ENCODE peak calls at places on chromosomes 2 and 18, in five cellular contexts. M is epithelial cell of esophagus, Y is cardiac fibroblast, V is GM13976, J is fibroblast of mammary gland. C is an unnamed sample.

GRCh38 chr2:97870396-97870843 is 125.3 kb downstream of the TMEM131 start:
- DNase-seq in Y (peak; percentile 70), M (peak; percentile 72), J (peak; percentile 90), V (peak; percentile 71), C (peak; percentile 87)

GRCh38 chr18:12904012-12904516 is 20.0 kb upstream of the PTPN2 start:
- DNase-seq in V (no peak), J (no peak), Y (peak; percentile 68), M (no peak), C (no peak)

GRCh38 chr18:46628206-46628605 is 28.8 kb downstream of the LOXHD1 start:
- DNase-seq in Y (no peak), J (no peak), M (no peak), V (no peak), C (no peak)

GRCh38 chr18:6069103-6069502 is 173.8 kb upstream of the TMEM200C start:
- DNase-seq in Y (no peak), J (no peak), V (no peak), M (no peak), C (no peak)

GRCh38 chr2:74516070-74516633 is 1.9 kb downstream of the TLX2 start:
- DNase-seq in Y (peak; percentile 59), M (peak; percentile 54), V (peak; percentile 93), J (peak; percentile 44), C (no peak)

GRCh38 chr2:100818606-100819364 is 1.2 kb upstream of the NPAS2 start:
- DNase-seq in Y (peak; percentile 93), J (peak; percentile 73), V (peak; percentile 45), M (peak; percentile 53), C (no peak)

GRCh38 chr2:225660262-225661091 is 261.0 kb downstream of the NYAP2 start:
- DNase-seq in M (peak; percentile 73), Y (peak; percentile 72), V (peak; percentile 63), J (peak; percentile 66), C (peak; percentile 9)

GRCh38 chr2:71730785-71731383 is 277.5 kb downstream of the DYSF start:
- DNase-seq in J (no peak), Y (no peak), V (no peak), M (no peak), C (no peak)

GRCh38 chr2:145597011-145597410 is 1077.1 kb upstream of the ZEB2 start:
- DNase-seq in J (peak; percentile 44), Y (no peak), M (peak; percentile 23), V (no peak), C (no peak)

GRCh38 chr2:110796724-110797301 is 64.4 kb downstream of the ACOXL start:
- DNase-seq in V (no peak), J (no peak), Y (no peak), M (no peak), C (no peak)

GRCh38 chr2:57776916-57777315 is 269.7 kb upstream of the VRK2 start:
- DNase-seq in M (no peak), Y (no peak), J (no peak), V (no peak), C (no peak)

GRCh38 chr2:9234680-9235387 is 28.2 kb downstream of the ASAP2 start:
- DNase-seq in V (no peak), J (peak; percentile 76), Y (peak; percentile 88), M (peak; percentile 93), C (no peak)

GRCh38 chr2:30800159-30800558 is 7.1 kb downstream of the CAPN13 start:
- DNase-seq in Y (no peak), V (no peak), J (no peak), M (no peak), C (no peak)

GRCh38 chr2:6747433-6747832 is 118.3 kb downstream of the CMPK2 start:
- DNase-seq in J (no peak), M (no peak), Y (no peak), V (no peak), C (no peak)

GRCh38 chr2:23513881-23514793 is 129.2 kb downstream of the KLHL29 start:
- DNase-seq in V (no peak), Y (no peak), J (no peak), M (no peak), C (no peak)

GRCh38 chr2:72237549-72237948 is 89.9 kb upstream of the CYP26B1 start:
- DNase-seq in M (no peak), V (no peak), Y (no peak), J (no peak), C (no peak)

GRCh38 chr2:83394134-83394965 is 1064.7 kb downstream of the SUCLG1 start:
- DNase-seq in M (no peak), J (no peak), V (no peak), Y (no peak), C (no peak)

GRCh38 chr2:187775651-187776050 is 221.4 kb upstream of the TFPI start:
- DNase-seq in V (no peak), Y (no peak), J (no peak), M (peak; percentile 49), C (no peak)

GRCh38 chr2:182649316-182649715 is 66.7 kb upstream of the DNAJC10 start:
- DNase-seq in J (peak; percentile 49), M (peak; percentile 42), Y (peak; percentile 79), V (peak; percentile 34), C (no peak)

GRCh38 chr18:961644-962355 is 57.1 kb downstream of the ADCYAP1 start:
- DNase-seq in J (peak; percentile 54), Y (peak; percentile 73), M (peak; percentile 33), V (peak; percentile 43), C (no peak)

GRCh38 chr2:67309281-67309680 is 87.9 kb upstream of the ETAA1 start:
- DNase-seq in M (peak; percentile 50), V (no peak), Y (no peak), J (peak; percentile 54), C (no peak)

GRCh38 chr18:55452123-55452611 is 135.8 kb downstream of the TCF4 start:
- DNase-seq in J (peak; percentile 60), Y (peak; percentile 35), M (peak; percentile 93), V (no peak), C (no peak)

GRCh38 chr2:38080346-38080745 is 4.4 kb upstream of the CYP1B1 start:
- DNase-seq in V (no peak), Y (no peak), M (no peak), J (no peak), C (no peak)

GRCh38 chr2:221596192-221596591 is 24.1 kb upstream of the EPHA4 start:
- DNase-seq in M (peak; percentile 85), V (no peak), J (peak; percentile 90), Y (peak; percentile 29), C (no peak)

GRCh38 chr2:164015328-164016123 is 279.7 kb upstream of the FIGN start:
- DNase-seq in V (peak; percentile 43), M (no peak), J (peak; percentile 24), Y (no peak), C (peak; percentile 96)

GRCh38 chr18:37402735-37403099 is 162.9 kb downstream of the CELF4 start:
- DNase-seq in J (no peak), Y (no peak), V (no peak), M (no peak), C (no peak)

GRCh38 chr18:54203914-54204313 is 20.6 kb downstream of the MBD2 start:
- DNase-seq in J (no peak), Y (no peak), M (no peak), V (no peak), C (no peak)

GRCh38 chr2:11275910-11276309 is 68.5 kb downstream of the ROCK2 start:
- DNase-seq in M (no peak), V (no peak), Y (no peak), J (no peak), C (no peak)

GRCh38 chr18:47163241-47163640 is 12.9 kb downstream of the IER3IP1 start:
- DNase-seq in Y (peak; percentile 64), J (peak; percentile 85), M (peak; percentile 82), V (peak; percentile 30), C (no peak)

GRCh38 chr2:161337247-161337646 is 29.0 kb downstream of the PSMD14 start:
- DNase-seq in Y (no peak), M (no peak), V (no peak), J (no peak), C (no peak)

GRCh38 chr18:48852792-48853191 is 98.0 kb downstream of the SMAD7 start:
- DNase-seq in M (no peak), V (no peak), J (no peak), Y (no peak), C (no peak)

GRCh38 chr2:63788070-63788469 is 53.6 kb upstream of the UGP2 start:
- DNase-seq in V (no peak), Y (peak; percentile 71), J (peak; percentile 96), M (peak; percentile 86), C (no peak)

GRCh38 chr2:16653799-16654198 is 11.8 kb downstream of the CYRIA start:
- DNase-seq in M (no peak), J (no peak), V (peak; percentile 34), Y (no peak), C (peak; percentile 57)

GRCh38 chr2:32264422-32265149 is at the start of gene NLRC4:
- DNase-seq in V (peak; percentile 72), M (no peak), J (no peak), Y (no peak), C (no peak)

GRCh38 chr2:145190031-145190703 is 670.2 kb upstream of the ZEB2 start:
- DNase-seq in M (peak; percentile 44), J (peak; percentile 25), V (no peak), Y (no peak), C (no peak)

GRCh38 chr18:78378403-78378802 is 601.2 kb upstream of the SALL3 start:
- DNase-seq in Y (no peak), J (no peak), V (no peak), M (no peak), C (no peak)

GRCh38 chr2:50491541-50492114 is 540.3 kb downstream of the NRXN1 start:
- DNase-seq in M (peak; percentile 60), V (peak; percentile 8), Y (peak; percentile 62), J (peak; percentile 53), C (no peak)

GRCh38 chr2:109185801-109186570 is 57.0 kb downstream of the SH3RF3 start:
- DNase-seq in J (peak; percentile 66), Y (peak; percentile 79), M (no peak), V (no peak), C (no peak)

GRCh38 chr2:125679903-125680302 is 976.1 kb upstream of the GYPC start:
- DNase-seq in M (no peak), Y (no peak), V (no peak), J (no peak), C (no peak)